ENCODE peak calls at places on chromosome 3, in five cellular contexts. One of them, this sample, is unnamed. For H3K4me1, the result is how much of the 10 kb centered on the place peaks cover.

GRCh38 chr3:34005886-34006285 is 207.5 kb downstream of the PDCD6IP start:
- ATAC-seq in HCT116: no peak
- ATAC-seq in HepG2: no peak
- ATAC-seq in upper lobe of left lung: no peak
- ATAC-seq in K562: no peak
- ATAC-seq in this sample: no peak

GRCh38 chr3:106745344-106746168 is 631.7 kb upstream of the CCDC54 start:
- ATAC-seq in HCT116: no peak
- ATAC-seq in HepG2: no peak
- ATAC-seq in upper lobe of left lung: peak
- ATAC-seq in K562: no peak
- ATAC-seq in this sample: peak

GRCh38 chr3:112407214-112407887 is 74.4 kb downstream of the CD200 start:
- ATAC-seq in HCT116: no peak
- ATAC-seq in HepG2: no peak
- ATAC-seq in upper lobe of left lung: no peak
- ATAC-seq in K562: no peak
- ATAC-seq in this sample: no peak

GRCh38 chr3:17181413-17181907 is 296.7 kb downstream of the PLCL2 start:
- ATAC-seq in HCT116: no peak
- ATAC-seq in HepG2: no peak
- ATAC-seq in upper lobe of left lung: no peak
- ATAC-seq in K562: no peak
- ATAC-seq in this sample: no peak

GRCh38 chr3:49940667-49941249 is 808 bp downstream of the RBM6 start:
- ATAC-seq in HCT116: no peak
- ATAC-seq in HepG2: no peak
- ATAC-seq in upper lobe of left lung: no peak
- ATAC-seq in K562: no peak
- ATAC-seq in this sample: no peak

GRCh38 chr3:120088622-120089021 is 5.6 kb downstream of the GSK3B start:
- ATAC-seq in HCT116: no peak
- ATAC-seq in HepG2: no peak
- ATAC-seq in upper lobe of left lung: no peak
- ATAC-seq in K562: no peak
- ATAC-seq in this sample: no peak

GRCh38 chr3:95227092-95227491 is 1164.2 kb downstream of the NSUN3 start:
- ATAC-seq in HCT116: no peak
- ATAC-seq in HepG2: no peak
- ATAC-seq in upper lobe of left lung: no peak
- ATAC-seq in K562: no peak
- ATAC-seq in this sample: no peak

GRCh38 chr3:42077785-42078184 is 13.4 kb upstream of the TRAK1 start:
- ATAC-seq in HCT116: no peak
- ATAC-seq in HepG2: no peak
- ATAC-seq in upper lobe of left lung: no peak
- ATAC-seq in K562: no peak
- ATAC-seq in this sample: peak

GRCh38 chr3:140910860-140911259 is 30.8 kb upstream of the SLC25A36 start:
- ATAC-seq in HCT116: peak
- ATAC-seq in HepG2: peak
- ATAC-seq in upper lobe of left lung: peak
- ATAC-seq in K562: peak
- ATAC-seq in this sample: no peak

GRCh38 chr3:31754575-31755278 is 222.0 kb downstream of the STT3B start:
- ATAC-seq in HCT116: no peak
- ATAC-seq in HepG2: no peak
- ATAC-seq in upper lobe of left lung: no peak
- ATAC-seq in K562: no peak
- ATAC-seq in this sample: no peak

GRCh38 chr3:187623285-187623814 is 46.8 kb downstream of the SST start:
- ATAC-seq in HCT116: no peak
- ATAC-seq in HepG2: no peak
- ATAC-seq in upper lobe of left lung: peak
- ATAC-seq in K562: no peak
- ATAC-seq in this sample: no peak

GRCh38 chr3:113423699-113424098 is 17.6 kb downstream of the CFAP44 start:
- ATAC-seq in HCT116: no peak
- ATAC-seq in HepG2: no peak
- ATAC-seq in upper lobe of left lung: no peak
- ATAC-seq in K562: no peak
- ATAC-seq in this sample: no peak

GRCh38 chr3:52028572-52028971 is 27.8 kb downstream of the DUSP7 start:
- ATAC-seq in HCT116: peak
- ATAC-seq in HepG2: no peak
- ATAC-seq in upper lobe of left lung: no peak
- ATAC-seq in K562: peak
- ATAC-seq in this sample: no peak

GRCh38 chr3:171186383-171186782 is 159.9 kb upstream of the SLC2A2 start:
- ATAC-seq in HCT116: no peak
- ATAC-seq in HepG2: no peak
- ATAC-seq in upper lobe of left lung: no peak
- ATAC-seq in K562: no peak
- ATAC-seq in this sample: no peak

GRCh38 chr3:191136347-191136746 is 62.7 kb upstream of the OSTN start:
- ATAC-seq in HCT116: peak
- ATAC-seq in HepG2: peak
- ATAC-seq in upper lobe of left lung: no peak
- ATAC-seq in K562: no peak
- ATAC-seq in this sample: no peak

GRCh38 chr3:172194702-172195392 is 155.5 kb downstream of the FNDC3B start:
- ATAC-seq in HCT116: no peak
- ATAC-seq in HepG2: no peak
- ATAC-seq in upper lobe of left lung: peak
- ATAC-seq in K562: peak
- ATAC-seq in this sample: no peak

GRCh38 chr3:48897401-48898376 is 993 bp downstream of the SLC25A20 start:
- ATAC-seq in HCT116: no peak
- ATAC-seq in HepG2: peak
- ATAC-seq in upper lobe of left lung: peak
- ATAC-seq in K562: peak
- ATAC-seq in this sample: no peak

GRCh38 chr3:58088501-58088900 is 80.3 kb downstream of the FLNB start:
- ATAC-seq in HCT116: no peak
- ATAC-seq in HepG2: no peak
- ATAC-seq in upper lobe of left lung: no peak
- ATAC-seq in K562: no peak
- ATAC-seq in this sample: no peak

GRCh38 chr3:33277193-33277882 is at the start of gene FBXL2:
- ATAC-seq in HCT116: peak
- ATAC-seq in HepG2: peak
- ATAC-seq in upper lobe of left lung: peak
- ATAC-seq in K562: peak
- ATAC-seq in this sample: peak

GRCh38 chr3:149468504-149469212 is 5.8 kb upstream of the TM4SF4 start:
- ATAC-seq in HCT116: no peak
- ATAC-seq in HepG2: peak
- ATAC-seq in upper lobe of left lung: no peak
- ATAC-seq in K562: no peak
- ATAC-seq in this sample: no peak

GRCh38 chr3:128922804-128923459 is 43.5 kb downstream of the ACAD9 start:
- ATAC-seq in HCT116: no peak
- ATAC-seq in HepG2: no peak
- ATAC-seq in upper lobe of left lung: no peak
- ATAC-seq in K562: no peak
- ATAC-seq in this sample: no peak

GRCh38 chr3:71690222-71690821 is 34.9 kb downstream of the EIF4E3 start:
- ATAC-seq in HCT116: no peak
- ATAC-seq in HepG2: no peak
- ATAC-seq in upper lobe of left lung: peak
- ATAC-seq in K562: no peak
- ATAC-seq in this sample: peak

GRCh38 chr3:5195605-5196004 is 8.1 kb downstream of the EDEM1 start:
- ATAC-seq in HCT116: peak
- ATAC-seq in HepG2: no peak
- ATAC-seq in upper lobe of left lung: peak
- ATAC-seq in K562: no peak
- ATAC-seq in this sample: no peak

GRCh38 chr3:32140943-32141342 is 34.5 kb downstream of the GPD1L start:
- ATAC-seq in HCT116: no peak
- ATAC-seq in HepG2: no peak
- ATAC-seq in upper lobe of left lung: no peak
- ATAC-seq in K562: peak
- ATAC-seq in this sample: no peak

GRCh38 chr3:195102609-195103467 is 168.1 kb downstream of the XXYLT1 start:
- ATAC-seq in HCT116: peak
- ATAC-seq in HepG2: no peak
- ATAC-seq in upper lobe of left lung: peak
- ATAC-seq in K562: peak
- ATAC-seq in this sample: no peak

GRCh38 chr3:141860086-141860669 is 16.3 kb upstream of the ATP1B3 start:
- ATAC-seq in HCT116: no peak
- ATAC-seq in HepG2: peak
- ATAC-seq in upper lobe of left lung: no peak
- ATAC-seq in K562: peak
- ATAC-seq in this sample: no peak

GRCh38 chr3:38190481-38190881 is 25.1 kb downstream of the OXSR1 start:
- ATAC-seq in HCT116: no peak
- ATAC-seq in HepG2: no peak
- ATAC-seq in upper lobe of left lung: no peak
- ATAC-seq in K562: no peak
- ATAC-seq in this sample: no peak

GRCh38 chr3:52076900-52077299 is 20.5 kb upstream of the DUSP7 start:
- ATAC-seq in HCT116: no peak
- ATAC-seq in HepG2: no peak
- ATAC-seq in upper lobe of left lung: peak
- ATAC-seq in K562: no peak
- ATAC-seq in this sample: peak

GRCh38 chr3:61725851-61726333 is 164.5 kb downstream of the PTPRG start:
- ATAC-seq in HCT116: peak
- ATAC-seq in HepG2: peak
- ATAC-seq in upper lobe of left lung: peak
- ATAC-seq in K562: no peak
- ATAC-seq in this sample: no peak

DNA sequence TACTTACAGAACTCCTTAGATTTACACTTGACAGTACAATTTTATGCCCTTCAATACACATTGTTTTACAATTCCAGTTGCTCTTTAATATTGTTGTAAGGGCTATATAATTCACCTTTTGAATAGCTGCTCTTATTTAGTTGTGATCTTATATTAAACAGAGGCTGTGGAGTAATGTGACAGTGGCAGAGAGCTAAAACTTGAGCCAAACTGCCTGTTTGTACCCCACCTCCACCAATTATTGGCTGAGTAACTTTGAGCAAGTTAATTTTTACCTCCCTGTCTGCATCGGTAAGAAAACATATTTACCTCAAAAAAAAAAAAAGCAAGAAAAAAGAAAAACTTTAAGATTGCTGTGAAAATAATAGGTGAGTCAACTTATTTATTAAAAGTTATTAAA is 1.6 kb downstream of the SEC62 start:
- ATAC-seq in HCT116: no peak
- ATAC-seq in HepG2: no peak
- ATAC-seq in upper lobe of left lung: no peak
- ATAC-seq in K562: no peak
- ATAC-seq in this sample: no peak
- H3K4me1 ChIP-seq in HCT116: under half
- H3K4me1 ChIP-seq in HepG2: under half
- H3K4me1 ChIP-seq in upper lobe of left lung: under half
- H3K4me1 ChIP-seq in K562: under half
- H3K4me1 ChIP-seq in this sample: under half

GRCh38 chr3:15267502-15267901 is 61.5 kb downstream of the CAPN7 start:
- ATAC-seq in HCT116: no peak
- ATAC-seq in HepG2: peak
- ATAC-seq in upper lobe of left lung: no peak
- ATAC-seq in K562: no peak
- ATAC-seq in this sample: no peak
- TF ChIP-seq POLR2AphosphoS5 in HCT116: no peak
- TF ChIP-seq POLR2AphosphoS5 in HepG2: no peak
- TF ChIP-seq POLR2AphosphoS5 in upper lobe of left lung: no peak
- TF ChIP-seq POLR2AphosphoS5 in K562: no peak
- TF ChIP-seq POLR2AphosphoS5 in this sample: no peak

GRCh38 chr3:47847801-47848518 is 45.0 kb downstream of the DHX30 start:
- ATAC-seq in HCT116: no peak
- ATAC-seq in HepG2: no peak
- ATAC-seq in upper lobe of left lung: no peak
- ATAC-seq in K562: no peak
- ATAC-seq in this sample: no peak

GRCh38 chr3:47846880-47847248 is 43.9 kb downstream of the DHX30 start:
- ATAC-seq in HCT116: no peak
- ATAC-seq in HepG2: no peak
- ATAC-seq in upper lobe of left lung: no peak
- ATAC-seq in K562: no peak
- ATAC-seq in this sample: no peak

GRCh38 chr3:47846186-47846879 is 43.4 kb downstream of the DHX30 start:
- ATAC-seq in HCT116: no peak
- ATAC-seq in HepG2: no peak
- ATAC-seq in upper lobe of left lung: no peak
- ATAC-seq in K562: no peak
- ATAC-seq in this sample: no peak

GRCh38 chr3:47848599-47849117 is 45.7 kb downstream of the DHX30 start:
- ATAC-seq in HCT116: no peak
- ATAC-seq in HepG2: no peak
- ATAC-seq in upper lobe of left lung: no peak
- ATAC-seq in K562: no peak
- ATAC-seq in this sample: no peak

GRCh38 chr3:47847256-47847655 is 44.3 kb downstream of the DHX30 start:
- ATAC-seq in HCT116: no peak
- ATAC-seq in HepG2: no peak
- ATAC-seq in upper lobe of left lung: no peak
- ATAC-seq in K562: no peak
- ATAC-seq in this sample: no peak
- TF ChIP-seq POLR2A in HCT116: no peak
- TF ChIP-seq POLR2A in HepG2: no peak
- TF ChIP-seq POLR2A in upper lobe of left lung: no peak
- TF ChIP-seq POLR2A in K562: no peak
- TF ChIP-seq POLR2A in this sample: no peak

GRCh38 chr3:11601446-11602241 is 42.1 kb downstream of the VGLL4 start:
- ATAC-seq in HCT116: no peak
- ATAC-seq in HepG2: no peak
- ATAC-seq in upper lobe of left lung: no peak
- ATAC-seq in K562: no peak
- ATAC-seq in this sample: no peak

GRCh38 chr3:11600501-11601282 is 43.0 kb downstream of the VGLL4 start:
- ATAC-seq in HCT116: peak
- ATAC-seq in HepG2: peak
- ATAC-seq in upper lobe of left lung: peak
- ATAC-seq in K562: no peak
- ATAC-seq in this sample: peak

GRCh38 chr3:11603628-11604027 is 40.1 kb downstream of the VGLL4 start:
- ATAC-seq in HCT116: no peak
- ATAC-seq in HepG2: no peak
- ATAC-seq in upper lobe of left lung: peak
- ATAC-seq in K562: no peak
- ATAC-seq in this sample: peak

GRCh38 chr3:11602886-11603285 is 40.8 kb downstream of the VGLL4 start:
- ATAC-seq in HCT116: no peak
- ATAC-seq in HepG2: no peak
- ATAC-seq in upper lobe of left lung: no peak
- ATAC-seq in K562: no peak
- ATAC-seq in this sample: no peak

DNA sequence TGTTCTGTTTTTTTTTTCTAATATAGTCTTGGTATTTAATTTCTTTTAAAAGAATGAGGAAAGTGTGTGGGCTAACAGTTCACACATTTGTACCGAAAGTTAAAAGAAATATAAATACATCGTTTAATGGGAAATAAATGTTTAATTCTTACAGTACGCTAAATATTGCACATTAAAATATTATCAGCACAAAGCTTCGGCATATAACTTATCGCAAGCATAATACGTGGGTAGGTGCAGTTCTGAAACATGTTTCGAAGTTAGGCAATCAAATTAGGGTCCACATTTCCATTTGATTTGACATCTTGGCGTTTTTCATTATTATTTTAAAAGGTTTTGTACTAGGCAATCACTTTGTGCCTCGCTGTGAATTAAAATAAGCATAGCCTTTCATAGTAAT is 41.3 kb downstream of the VGLL4 start:
- ATAC-seq in HCT116: no peak
- ATAC-seq in HepG2: no peak
- ATAC-seq in upper lobe of left lung: no peak
- ATAC-seq in K562: no peak
- ATAC-seq in this sample: no peak
- H3K4me1 ChIP-seq in HCT116: under half
- H3K4me1 ChIP-seq in HepG2: under half
- H3K4me1 ChIP-seq in upper lobe of left lung: under half
- H3K4me1 ChIP-seq in K562: under half
- H3K4me1 ChIP-seq in this sample: under half